ENCODE peak calls at places on chromosome 15, in five cellular contexts. V is IMR-90, I is heart left ventricle, B is lower leg skin, M is HCT116. Y is an unnamed sample.

GRCh38 chr15:90774731-90775521 is 57.8 kb downstream of the BLM start:
- DNase-seq in V (peak; percentile 89), I (no peak), B (no peak), M (peak; percentile 18), Y (no peak)

GRCh38 chr15:28885630-28886430 is at the start of gene APBA2:
- DNase-seq in V (peak; percentile 41), I (no peak), B (no peak), M (no peak), Y (no peak)

GRCh38 chr15:79136434-79137046 is 46.0 kb upstream of the RASGRF1 start:
- DNase-seq in V (no peak), I (no peak), B (no peak), M (no peak), Y (no peak)

GRCh38 chr15:29037997-29038700 is 152.4 kb downstream of the APBA2 start:
- DNase-seq in V (no peak), I (no peak), B (no peak), M (no peak), Y (no peak)

GRCh38 chr15:79170256-79170664 is 79.7 kb upstream of the RASGRF1 start:
- DNase-seq in V (no peak), I (peak; percentile 48), B (no peak), M (no peak), Y (no peak)

GRCh38 chr15:93384886-93385285 is 295.9 kb upstream of the RGMA start:
- DNase-seq in V (no peak), I (no peak), B (no peak), M (no peak), Y (no peak)

GRCh38 chr15:50353251-50353998 is 1.6 kb downstream of the GABPB1 start:
- DNase-seq in V (peak; percentile 95), I (no peak), B (no peak), M (no peak), Y (no peak)

GRCh38 chr15:95394186-95395067 is 936.1 kb upstream of the NR2F2 start:
- DNase-seq in V (peak; percentile 82), I (no peak), B (no peak), M (no peak), Y (no peak)

GRCh38 chr15:49718234-49718633 is 97.4 kb downstream of the DTWD1 start:
- DNase-seq in V (peak; percentile 69), I (no peak), B (no peak), M (no peak), Y (no peak)

GRCh38 chr15:59218099-59218498 is 11.5 kb downstream of the LDHAL6B start:
- DNase-seq in V (no peak), I (no peak), B (no peak), M (no peak), Y (no peak)

GRCh38 chr15:52171807-52172206 is 19.4 kb downstream of the GNB5 start:
- DNase-seq in V (no peak), I (no peak), B (no peak), M (no peak), Y (no peak)

GRCh38 chr15:84911879-84912660 is 27.6 kb downstream of the SLC28A1 start:
- DNase-seq in V (peak; percentile 99), I (peak; percentile 96), B (peak; percentile 86), M (peak; percentile 71), Y (peak; percentile 61)

GRCh38 chr15:92159906-92160841 is 233.5 kb upstream of the ST8SIA2 start:
- DNase-seq in V (no peak), I (no peak), B (no peak), M (no peak), Y (no peak)

GRCh38 chr15:82710926-82711490 is 1.3 kb upstream of the AP3B2 start:
- DNase-seq in V (no peak), I (no peak), B (no peak), M (no peak), Y (no peak)

GRCh38 chr15:57705746-57706404 is 639 bp upstream of the POLR2M start:
- DNase-seq in V (no peak), I (no peak), B (no peak), M (no peak), Y (no peak)

GRCh38 chr15:41797194-41797593 is 22.9 kb downstream of the MAPKBP1 start:
- DNase-seq in V (no peak), I (no peak), B (no peak), M (no peak), Y (no peak)

GRCh38 chr15:62847900-62848489 is 194.6 kb upstream of the TPM1 start:
- DNase-seq in V (peak; percentile 54), I (peak; percentile 75), B (no peak), M (peak; percentile 53), Y (peak; percentile 83)

GRCh38 chr15:78841891-78842290 is 30.6 kb upstream of the ADAMTS7 start:
- DNase-seq in V (no peak), I (no peak), B (no peak), M (no peak), Y (no peak)

GRCh38 chr15:48560321-48561051 is 85.0 kb downstream of the FBN1 start:
- DNase-seq in V (no peak), I (no peak), B (no peak), M (no peak), Y (no peak)

GRCh38 chr15:66004618-66005262 is 135.4 kb downstream of the RAB11A start:
- DNase-seq in V (peak; percentile 31), I (peak; percentile 36), B (no peak), M (no peak), Y (no peak)

GRCh38 chr15:99181544-99181943 is 67.8 kb downstream of the TTC23 start:
- DNase-seq in V (no peak), I (peak; percentile 39), B (no peak), M (no peak), Y (no peak)

GRCh38 chr15:69951511-69952209 is 146.1 kb downstream of the TLE3 start:
- DNase-seq in V (peak; percentile 13), I (no peak), B (no peak), M (no peak), Y (no peak)

GRCh38 chr15:81001180-81002003 is 669 bp downstream of the TLNRD1 start:
- DNase-seq in V (peak; percentile 35), I (peak; percentile 75), B (peak; percentile 55), M (no peak), Y (peak; percentile 73)

GRCh38 chr15:58903232-58903631 is 30.2 kb downstream of the SLTM start:
- DNase-seq in V (peak; percentile 13), I (no peak), B (no peak), M (no peak), Y (no peak)

GRCh38 chr15:52368402-52368801 is 72.8 kb upstream of the MYO5C start:
- DNase-seq in V (no peak), I (no peak), B (no peak), M (no peak), Y (no peak)

GRCh38 chr15:89201465-89202005 is 19.8 kb downstream of the RLBP1 start:
- DNase-seq in V (no peak), I (no peak), B (no peak), M (no peak), Y (no peak)

GRCh38 chr15:98713585-98714001 is 65.3 kb downstream of the IGF1R start:
- DNase-seq in V (no peak), I (peak; percentile 69), B (no peak), M (no peak), Y (peak; percentile 41)

GRCh38 chr15:76006136-76006778 is 6.0 kb downstream of the NRG4 start:
- DNase-seq in V (no peak), I (no peak), B (no peak), M (no peak), Y (no peak)

GRCh38 chr15:70186152-70186551 is 88.4 kb upstream of the TLE3 start:
- DNase-seq in V (no peak), I (no peak), B (no peak), M (no peak), Y (no peak)

GRCh38 chr15:39491115-39491916 is 89.6 kb upstream of the THBS1 start:
- DNase-seq in V (no peak), I (no peak), B (no peak), M (no peak), Y (no peak)
- H3K4me3 ChIP-seq in V (no peak overlapping the region), I (no peak overlapping the region), B (no peak overlapping the region), M (no peak overlapping the region), Y (no peak overlapping the region)

GRCh38 chr15:67080900-67081431 is 15.6 kb downstream of the SMAD3 start:
- DNase-seq in V (peak; percentile 84), I (peak; percentile 45), B (peak; percentile 59), M (no peak), Y (no peak)
- TF ChIP-seq POLR2A in V (no peak), I (no peak), B (no peak), M (no peak), Y (no peak)

GRCh38 chr15:34584321-34584668 is 844 bp upstream of the GOLGA8B start:
- DNase-seq in V (no peak), I (no peak), B (no peak), M (no peak), Y (no peak)

GRCh38 chr15:34582461-34583357 is 742 bp downstream of the GOLGA8B start:
- DNase-seq in V (peak; percentile 8), I (no peak), B (no peak), M (peak; percentile 2), Y (peak; percentile 44)

GRCh38 chr15:34583399-34584320 is at the start of gene GOLGA8B:
- DNase-seq in V (peak; percentile 41), I (peak; percentile 73), B (no peak), M (peak; percentile 38), Y (peak; percentile 79)

GRCh38 chr15:34584996-34585395 is 1.5 kb upstream of the GOLGA8B start:
- DNase-seq in V (no peak), I (no peak), B (no peak), M (no peak), Y (no peak)

GRCh38 chr15:34588046-34588674 is 4.7 kb upstream of the GOLGA8B start:
- DNase-seq in V (peak; percentile 80), I (peak; percentile 62), B (peak; percentile 63), M (peak; percentile 77), Y (peak; percentile 64)
- H3K4me3 ChIP-seq in V (peak overlapping the region; percentile 32), I (peak overlapping the region; percentile 39), B (no peak overlapping the region), M (peak overlapping the region; percentile 27), Y (no peak overlapping the region)

GRCh38 chr15:72797834-72798233 is 14.3 kb upstream of the ADPGK start:
- DNase-seq in V (no peak), I (no peak), B (no peak), M (no peak), Y (no peak)

GRCh38 chr15:72796515-72797337 is 13.2 kb upstream of the ADPGK start:
- DNase-seq in V (peak; percentile 16), I (peak; percentile 73), B (no peak), M (peak; percentile 15), Y (peak; percentile 54)

GRCh38 chr15:72796210-72796514 is 12.6 kb upstream of the ADPGK start:
- DNase-seq in V (no peak), I (no peak), B (no peak), M (no peak), Y (no peak)

GRCh38 chr15:72800819-72801481 is 17.4 kb upstream of the ADPGK start:
- DNase-seq in V (peak; percentile 65), I (no peak), B (no peak), M (no peak), Y (no peak)

DNA sequence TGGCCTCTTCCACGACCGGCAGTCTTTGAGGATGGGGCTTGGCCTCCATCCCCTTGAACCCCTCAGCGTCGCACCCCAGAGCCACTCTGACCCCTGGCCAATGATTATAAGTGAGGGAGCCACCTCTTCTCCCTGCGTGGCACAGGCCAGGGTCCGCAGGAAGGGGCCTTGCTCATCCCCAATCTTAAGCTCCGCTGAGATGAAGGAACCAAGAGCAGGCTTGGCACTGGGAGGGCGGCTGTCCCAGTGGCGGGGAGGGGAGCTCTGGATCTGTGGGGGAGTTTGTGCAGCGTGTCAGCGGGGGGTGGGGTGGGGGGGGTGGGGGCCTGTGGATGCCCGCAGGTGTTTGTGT is 13.8 kb upstream of the ADPGK start:
- DNase-seq in V (no peak), I (no peak), B (no peak), M (no peak), Y (no peak)
- TF ChIP-seq POLR2A in V (no peak), I (no peak), B (no peak), M (no peak), Y (no peak)

GRCh38 chr15:38651328-38652038 is 86.9 kb upstream of the RASGRP1 start:
- DNase-seq in V (no peak), I (no peak), B (no peak), M (no peak), Y (peak; percentile 15)
- H3K4me3 ChIP-seq in V (no peak overlapping the region), I (no peak overlapping the region), B (no peak overlapping the region), M (no peak overlapping the region), Y (no peak overlapping the region)

Y was measured in transverse colon.